ENCODE peak calls at places on chromosome 16, in four cellular contexts. D, I, A and C are unnamed samples. For H3K27me3, the result is how much of the 10 kb centered on the place peaks cover.

GRCh38 chr16:67326472-67327309 is at the start of the genes KCTD19 and LRRC36:
- DNase-seq in D (peak), I (peak), A (peak), C (no peak)

GRCh38 chr16:10692470-10692869 is 2.3 kb downstream of the TEKT5 start:
- DNase-seq in A (no peak), I (no peak), D (no peak), C (no peak)

GRCh38 chr16:75764154-75764768 is 38.0 kb upstream of the CPHXL start:
- DNase-seq in A (peak), D (peak), I (peak), C (no peak)

GRCh38 chr16:17266606-17267313 is 204.0 kb downstream of the XYLT1 start:
- DNase-seq in I (no peak), D (no peak), A (no peak), C (no peak)

GRCh38 chr16:27429330-27429871 is 27.4 kb downstream of the IL21R start:
- DNase-seq in D (peak), A (no peak), I (no peak), C (no peak)

GRCh38 chr16:19841184-19841583 is 43.5 kb downstream of the GPRC5B start:
- DNase-seq in D (no peak), A (no peak), I (no peak), C (no peak)

GRCh38 chr16:77618951-77619350 is 103.4 kb upstream of the NUDT7 start:
- DNase-seq in I (no peak), D (no peak), A (no peak), C (no peak)

GRCh38 chr16:14308357-14308723 is 237.2 kb downstream of the MRTFB start:
- DNase-seq in A (no peak), I (no peak), D (no peak), C (no peak)

GRCh38 chr16:28503470-28504259 is 3.0 kb downstream of the IL27 start:
- DNase-seq in I (no peak), A (no peak), D (no peak), C (no peak)

GRCh38 chr16:6891486-6891885 is 441.2 kb upstream of the RBFOX1 start:
- DNase-seq in I (no peak), A (no peak), D (no peak), C (peak)

GRCh38 chr16:87702325-87702811 is 63.4 kb downstream of the KLHDC4 start:
- DNase-seq in A (no peak), I (no peak), D (peak), C (no peak)

GRCh38 chr16:15973460-15973859 is 24.0 kb downstream of the ABCC1 start:
- DNase-seq in D (no peak), A (no peak), I (no peak), C (no peak)

GRCh38 chr16:73390936-73391335 is 343.0 kb upstream of the ZFHX3 start:
- DNase-seq in I (no peak), D (no peak), A (no peak), C (no peak)

GRCh38 chr16:72832640-72833039 is 215.3 kb downstream of the ZFHX3 start:
- DNase-seq in D (peak), I (peak), A (peak), C (peak)

GRCh38 chr16:22941970-22942501 is 128.1 kb downstream of the HS3ST2 start:
- DNase-seq in D (no peak), A (no peak), I (no peak), C (no peak)

GRCh38 chr16:2466667-2467300 is 4.3 kb upstream of the NTN3 start:
- DNase-seq in D (no peak), I (no peak), A (no peak), C (no peak)

GRCh38 chr16:84649511-84649861 is 1.2 kb downstream of the KLHL36 start:
- DNase-seq in I (no peak), A (no peak), D (no peak), C (no peak)

GRCh38 chr16:72317378-72317777 is 145.4 kb upstream of the PMFBP1 start:
- DNase-seq in I (no peak), D (no peak), A (no peak), C (no peak)

GRCh38 chr16:79792952-79793351 is 192.4 kb upstream of the MAF start:
- DNase-seq in D (no peak), I (no peak), A (no peak), C (no peak)

GRCh38 chr16:48487287-48487686 is 102.1 kb upstream of the SIAH1 start:
- DNase-seq in I (no peak), A (no peak), D (no peak), C (no peak)

GRCh38 chr16:52078716-52079655 is 468.0 kb downstream of the TOX3 start:
- DNase-seq in A (no peak), I (no peak), D (no peak), C (no peak)

GRCh38 chr16:66650707-66651473 is 45.7 kb downstream of the CMTM4 start:
- DNase-seq in A (peak), I (peak), D (peak), C (peak)

GRCh38 chr16:13178318-13178717 is 276.9 kb downstream of the SHISA9 start:
- DNase-seq in D (no peak), A (no peak), I (no peak), C (no peak)

GRCh38 chr16:2243031-2243528 is 6.8 kb downstream of the DNASE1L2 start:
- DNase-seq in I (no peak), D (no peak), A (no peak), C (no peak)

GRCh38 chr16:11225677-11226549 is 30.1 kb downstream of the SOCS1 start:
- DNase-seq in I (no peak), D (no peak), A (no peak), C (no peak)

GRCh38 chr16:50338371-50339231 is 30.2 kb downstream of the BRD7 start:
- DNase-seq in D (no peak), I (peak), A (no peak), C (no peak)

GRCh38 chr16:47970291-47970931 is 185.4 kb downstream of the ABCC12 start:
- DNase-seq in D (no peak), A (no peak), I (no peak), C (no peak)

GRCh38 chr16:72829846-72830620 is 217.9 kb downstream of the ZFHX3 start:
- DNase-seq in D (no peak), A (no peak), I (no peak), C (no peak)

GRCh38 chr16:59355704-59356103 is 621.6 kb upstream of the GOT2 start:
- DNase-seq in A (no peak), D (no peak), I (no peak), C (no peak)

GRCh38 chr16:72092832-72093447 is 480 bp downstream of the TXNL4B start:
- DNase-seq in I (no peak), A (no peak), D (no peak), C (no peak)

GRCh38 chr16:17354121-17354750 is 116.5 kb downstream of the XYLT1 start:
- DNase-seq in I (no peak), A (no peak), D (no peak), C (no peak)

GRCh38 chr16:2371421-2371820 is 30.9 kb upstream of the ABCA3 start:
- DNase-seq in I (no peak), A (no peak), D (no peak), C (no peak)

GRCh38 chr16:825298-826061 is 24.9 kb upstream of the GNG13 start:
- DNase-seq in I (no peak), D (no peak), A (no peak), C (no peak)

GRCh38 chr16:4051591-4051990 is 64.7 kb downstream of the ADCY9 start:
- DNase-seq in D (no peak), I (no peak), A (no peak), C (no peak)

GRCh38 chr16:29315916-29316517 is 90.5 kb downstream of the NPIPB11 start:
- DNase-seq in A (no peak), I (no peak), D (no peak), C (no peak)

GRCh38 chr16:9817586-9817985 is 364.6 kb downstream of the GRIN2A start:
- DNase-seq in I (no peak), A (no peak), D (no peak), C (no peak)

GRCh38 chr16:719815-720506 is 985 bp upstream of the ANTKMT start:
- DNase-seq in D (peak), A (no peak), I (no peak), C (no peak)

GRCh38 chr16:3578121-3578520 is 918 bp upstream of the NLRC3 start:
- DNase-seq in A (no peak), I (peak), D (peak), C (no peak)

GRCh38 chr16:2040450-2041105 is 7.1 kb downstream of the NTHL1 start:
- DNase-seq in I (no peak), D (no peak), A (no peak), C (no peak)

GRCh38 chr16:89921131-89921698 is 1.9 kb upstream of the TUBB3 start:
- DNase-seq in I (no peak), D (no peak), A (no peak), C (no peak)

GRCh38 chr16:89922884-89923639 is at the start of gene TUBB3:
- DNase-seq in A (no peak), I (no peak), D (no peak), C (no peak)

GRCh38 chr16:89922477-89922883 is 662 bp upstream of the TUBB3 start:
- DNase-seq in D (no peak), I (no peak), A (peak), C (peak)

GRCh38 chr16:89920723-89921122 is 2.1 kb downstream of the MC1R start:
- DNase-seq in I (no peak), A (no peak), D (no peak), C (no peak)

DNA sequence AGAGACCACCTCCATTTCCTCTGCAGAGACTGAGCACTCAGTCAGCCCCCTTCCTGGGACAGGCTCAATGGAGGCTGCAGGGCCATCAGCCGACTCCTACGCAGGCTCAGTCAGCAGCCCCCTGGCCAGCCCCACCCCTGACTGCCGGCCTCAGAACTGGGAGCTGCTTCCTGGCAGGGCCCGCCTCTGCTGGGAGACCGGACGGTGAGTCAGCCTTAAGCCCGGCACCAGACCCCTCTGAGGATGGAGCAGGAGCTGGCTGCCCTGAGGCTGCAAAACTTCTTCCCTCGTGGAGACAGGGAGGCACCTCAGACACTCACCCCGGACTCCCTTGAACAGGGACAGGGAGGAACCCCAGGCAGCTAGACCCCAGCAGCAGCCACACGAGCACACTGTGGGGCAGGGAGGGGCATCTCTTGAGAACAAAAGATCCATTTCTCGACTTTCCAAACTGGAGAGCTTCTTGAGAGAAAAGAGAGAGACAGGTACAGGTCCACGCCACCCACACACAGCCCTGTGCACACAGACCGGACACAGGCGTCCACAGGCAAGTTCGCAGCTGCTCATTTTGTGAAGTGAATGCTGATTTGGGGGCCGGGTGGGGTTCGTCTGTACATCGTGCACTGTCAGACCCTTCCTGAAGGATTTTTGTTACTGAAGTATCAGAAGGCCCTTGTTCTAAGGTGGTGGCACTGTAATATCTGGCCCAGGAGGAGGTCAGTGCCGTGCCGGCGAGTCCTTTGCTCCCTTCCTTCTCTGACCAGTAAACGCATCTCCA is 1.3 kb upstream of the TUBB3 start:
- DNase-seq in D (no peak), I (no peak), A (peak), C (no peak)
- H3K27me3 ChIP-seq in D (under half), I (under half), A (under half), C (under half)

DNA sequence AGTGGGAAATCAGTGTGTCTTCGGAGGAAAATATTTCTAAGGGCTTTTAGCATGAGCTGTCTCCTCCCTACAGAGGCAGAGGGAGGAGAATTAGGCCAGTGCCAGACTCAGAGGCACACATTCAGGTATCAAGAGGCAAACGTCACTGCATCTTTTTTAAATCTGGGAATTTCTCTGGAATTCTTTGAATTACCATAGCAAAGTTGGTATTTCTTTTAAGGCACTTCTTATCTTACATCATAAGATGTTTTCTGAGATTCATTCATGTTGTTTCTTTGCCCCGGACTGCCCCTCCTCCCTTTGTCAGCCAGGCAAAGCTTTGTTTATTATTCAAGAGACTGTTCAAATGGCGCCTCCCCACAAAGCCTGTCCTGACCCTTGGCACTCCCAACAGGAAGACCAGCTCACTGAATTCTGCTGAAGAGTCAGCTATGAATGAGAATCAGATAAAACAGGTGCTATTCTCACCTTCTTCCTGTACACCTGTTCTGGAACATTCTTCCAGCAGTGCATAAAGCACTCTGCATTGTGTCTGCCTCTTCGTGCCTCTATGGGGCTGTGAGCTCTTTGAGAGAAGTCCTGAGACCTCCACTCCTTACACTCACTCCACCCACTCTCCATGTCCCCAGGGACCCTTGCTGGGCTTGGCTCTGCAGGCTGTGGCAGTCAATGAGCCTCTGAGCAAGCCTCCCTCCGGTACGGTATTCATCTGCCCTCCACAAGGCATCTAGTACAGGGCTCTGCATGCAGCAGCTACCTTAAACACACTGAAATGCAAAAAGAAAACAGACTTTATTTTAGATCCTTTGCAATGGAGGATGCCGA is 38.6 kb upstream of the SMPD3 start:
- DNase-seq in I (no peak), A (no peak), D (no peak), C (peak)
- H3K4me3 ChIP-seq in I (no peak), A (no peak), D (no peak), C (no peak)

GRCh38 chr16:89325861-89326471 is 108.5 kb downstream of the ZNF778 start:
- DNase-seq in I (no peak), A (peak), D (no peak), C (no peak)

GRCh38 chr16:89326721-89327120 is 109.2 kb downstream of the ZNF778 start:
- DNase-seq in A (no peak), I (no peak), D (no peak), C (no peak)

GRCh38 chr16:89323120-89323960 is 105.8 kb downstream of the ZNF778 start:
- DNase-seq in A (no peak), D (no peak), I (no peak), C (no peak)

GRCh38 chr16:89322381-89323119 is 105.0 kb downstream of the ZNF778 start:
- DNase-seq in A (peak), D (no peak), I (no peak), C (no peak)

DNA sequence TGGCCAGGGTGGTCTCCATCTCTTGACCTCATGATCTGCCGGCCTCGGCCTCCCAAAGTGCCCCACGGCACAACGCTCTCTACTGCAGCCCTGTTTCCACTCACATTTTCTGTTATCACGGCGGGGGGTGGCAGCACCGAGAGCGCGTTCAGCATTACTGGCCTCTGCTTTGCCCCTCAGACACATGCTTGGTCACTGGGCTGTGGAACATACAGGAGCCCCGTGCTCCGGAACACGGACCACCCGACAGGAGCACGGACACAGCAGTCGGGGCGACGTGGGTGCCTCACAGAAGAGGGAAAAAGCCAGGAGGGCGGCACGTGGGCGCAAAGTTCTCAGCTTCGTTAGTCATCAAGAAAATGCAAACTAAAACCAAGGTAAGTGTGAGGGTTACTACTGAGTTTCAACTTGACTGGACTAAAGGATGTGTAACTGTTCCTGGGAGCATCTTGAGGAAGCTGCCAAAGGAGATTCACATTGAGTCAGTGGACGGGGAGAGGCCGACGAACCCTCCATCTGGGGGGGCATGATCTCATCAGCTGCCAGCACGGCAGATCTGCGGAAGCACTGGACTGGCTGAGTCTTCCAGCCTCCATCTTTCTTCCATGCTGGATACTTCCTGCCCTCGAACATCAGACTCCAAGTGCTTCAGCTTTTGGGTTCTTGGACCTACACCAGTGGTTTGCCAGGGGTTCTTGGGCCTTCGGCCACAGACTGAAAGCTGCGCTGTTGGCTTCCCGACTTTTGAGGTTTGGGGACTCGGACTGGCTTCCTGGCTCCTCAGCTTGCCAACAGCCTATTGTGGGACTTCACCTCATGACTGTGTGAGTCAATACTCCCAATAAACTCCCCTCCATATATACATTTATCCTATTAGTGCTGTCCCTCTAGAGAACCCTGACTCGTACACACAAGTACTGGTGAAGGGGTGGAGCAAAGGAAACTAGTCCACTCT is 106.8 kb downstream of the ZNF778 start:
- DNase-seq in I (no peak), A (no peak), D (no peak), C (no peak)
- H3K27ac ChIP-seq in I (no peak), A (no peak), D (no peak), C (peak)

GRCh38 chr16:25026621-25027020 is 11.5 kb upstream of the ARHGAP17 start:
- DNase-seq in A (no peak), D (no peak), I (no peak), C (no peak)
- H3K27me3 ChIP-seq in A (under half), D (under half), I (under half), C (under half)

DNA sequence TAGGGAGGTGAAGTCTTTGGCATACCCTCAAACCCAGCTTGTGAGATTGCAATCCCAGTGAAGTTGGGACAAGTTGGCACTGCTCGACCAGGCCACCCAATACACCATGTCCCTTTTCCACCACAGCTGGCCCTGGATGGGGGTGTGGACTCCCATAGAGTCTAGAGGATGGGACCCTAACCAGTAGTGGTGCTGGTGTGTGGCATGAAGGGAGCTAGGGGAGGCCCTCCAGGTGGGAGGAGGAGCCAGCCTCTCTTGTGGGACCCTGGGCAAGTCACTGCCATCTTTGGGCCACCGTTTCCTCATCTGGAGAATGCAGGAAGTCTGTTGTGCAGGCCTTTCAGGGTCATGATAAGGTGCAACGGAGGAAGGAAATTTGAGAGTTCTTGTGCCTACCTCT is 1854.9 kb downstream of the TP53TG3F start:
- DNase-seq in I (no peak), A (no peak), D (no peak), C (no peak)
- H3K4me3 ChIP-seq in I (no peak), A (no peak), D (no peak), C (no peak)

GRCh38 chr16:86078121-86078600 is 179.2 kb downstream of the IRF8 start:
- DNase-seq in D (no peak), I (no peak), A (no peak), C (peak)
- H3K27ac ChIP-seq in D (no peak), I (no peak), A (no peak), C (no peak)